ENCODE peak calls at places on chromosome 6, in seven cellular contexts. B is dorsolateral prefrontal cortex, R is HCT116, T is GM12865, J is AG09309, S is suprapubic skin, D is cardiac muscle cell. C is an unnamed sample.

GRCh38 chr6:23522751-23523527 is 603.1 kb upstream of the NRSN1 start:
- DNase-seq in B (no peak), R (no peak), T (no peak), J (no peak), S (no peak), D (no peak), C (no peak)

GRCh38 chr6:118719351-118720124 is 68.1 kb upstream of the CEP85L start:
- DNase-seq in B (no peak), R (no peak), T (peak; percentile 74), J (no peak), S (no peak), D (no peak), C (no peak)

GRCh38 chr6:149221774-149222070 is 95.8 kb upstream of the TAB2 start:
- DNase-seq in B (no peak), R (no peak), T (no peak), J (peak; percentile 58), S (no peak), D (peak; percentile 74), C (no peak)

GRCh38 chr6:26613717-26614683 is 17.2 kb downstream of the ABT1 start:
- DNase-seq in B (no peak), R (no peak), T (no peak), J (no peak), S (no peak), D (no peak), C (no peak)

GRCh38 chr6:41707565-41708200 is 27.7 kb downstream of the TFEB start:
- DNase-seq in B (no peak), R (no peak), T (peak; percentile 74), J (no peak), S (no peak), D (no peak), C (no peak)

GRCh38 chr6:80923816-80924215 is 817.3 kb downstream of the BCKDHB start:
- DNase-seq in B (no peak), R (no peak), T (no peak), J (no peak), S (no peak), D (no peak), C (no peak)

GRCh38 chr6:168017629-168018028 is 20.2 kb downstream of the KIF25 start:
- DNase-seq in B (no peak), R (no peak), T (no peak), J (no peak), S (no peak), D (no peak), C (peak; percentile 54)

GRCh38 chr6:157528931-157529653 is 148.1 kb downstream of the ZDHHC14 start:
- DNase-seq in B (no peak), R (no peak), T (no peak), J (no peak), S (no peak), D (peak; percentile 53), C (peak; percentile 45)

GRCh38 chr6:75094614-75095321 is 111.1 kb downstream of the COL12A1 start:
- DNase-seq in B (no peak), R (no peak), T (no peak), J (peak; percentile 68), S (no peak), D (peak; percentile 87), C (no peak)

GRCh38 chr6:47669684-47670515 is 28.5 kb upstream of the ADGRF4 start:
- DNase-seq in B (no peak), R (no peak), T (no peak), J (no peak), S (no peak), D (peak; percentile 37), C (no peak)

GRCh38 chr6:19713411-19713810 is 123.8 kb upstream of the ID4 start:
- DNase-seq in B (no peak), R (no peak), T (no peak), J (no peak), S (no peak), D (no peak), C (no peak)

GRCh38 chr6:32882879-32883250 is 28.9 kb downstream of the PSMB9 start:
- DNase-seq in B (no peak), R (no peak), T (no peak), J (no peak), S (no peak), D (peak; percentile 20), C (no peak)

GRCh38 chr6:124738496-124738895 is 223.7 kb upstream of the RNF217 start:
- DNase-seq in B (no peak), R (no peak), T (no peak), J (no peak), S (no peak), D (no peak), C (no peak)

GRCh38 chr6:132259070-132259469 is 142.2 kb downstream of the MOXD1 start:
- DNase-seq in B (no peak), R (no peak), T (no peak), J (no peak), S (no peak), D (peak; percentile 57), C (no peak)

GRCh38 chr6:10210052-10210451 is 204.8 kb downstream of the TFAP2A start:
- DNase-seq in B (no peak), R (no peak), T (no peak), J (no peak), S (no peak), D (peak; percentile 2), C (no peak)

GRCh38 chr6:96505363-96505762 is 16.2 kb upstream of the UFL1 start:
- DNase-seq in B (no peak), R (no peak), T (no peak), J (no peak), S (no peak), D (no peak), C (no peak)

GRCh38 chr6:122947355-122947754 is 48.7 kb upstream of the CLVS2 start:
- DNase-seq in B (no peak), R (peak; percentile 18), T (no peak), J (no peak), S (no peak), D (no peak), C (no peak)

GRCh38 chr6:144264270-144265060 is 20.7 kb upstream of the UTRN start:
- DNase-seq in B (no peak), R (peak; percentile 71), T (no peak), J (peak; percentile 79), S (no peak), D (peak; percentile 94), C (no peak)

GRCh38 chr6:158687507-158687906 is 37.7 kb downstream of the SYTL3 start:
- DNase-seq in B (no peak), R (no peak), T (no peak), J (no peak), S (no peak), D (no peak), C (no peak)
- H3K4me3 ChIP-seq in B (no peak overlapping the region), R (no peak overlapping the region), T (no peak overlapping the region), J (no peak overlapping the region), S (no peak overlapping the region), D (no peak overlapping the region), C (no peak overlapping the region)

GRCh38 chr6:29694637-29695036 is 13.7 kb upstream of the ZFP57 start:
- DNase-seq in B (no peak), R (no peak), T (no peak), J (no peak), S (no peak), D (no peak), C (no peak)

DNA sequence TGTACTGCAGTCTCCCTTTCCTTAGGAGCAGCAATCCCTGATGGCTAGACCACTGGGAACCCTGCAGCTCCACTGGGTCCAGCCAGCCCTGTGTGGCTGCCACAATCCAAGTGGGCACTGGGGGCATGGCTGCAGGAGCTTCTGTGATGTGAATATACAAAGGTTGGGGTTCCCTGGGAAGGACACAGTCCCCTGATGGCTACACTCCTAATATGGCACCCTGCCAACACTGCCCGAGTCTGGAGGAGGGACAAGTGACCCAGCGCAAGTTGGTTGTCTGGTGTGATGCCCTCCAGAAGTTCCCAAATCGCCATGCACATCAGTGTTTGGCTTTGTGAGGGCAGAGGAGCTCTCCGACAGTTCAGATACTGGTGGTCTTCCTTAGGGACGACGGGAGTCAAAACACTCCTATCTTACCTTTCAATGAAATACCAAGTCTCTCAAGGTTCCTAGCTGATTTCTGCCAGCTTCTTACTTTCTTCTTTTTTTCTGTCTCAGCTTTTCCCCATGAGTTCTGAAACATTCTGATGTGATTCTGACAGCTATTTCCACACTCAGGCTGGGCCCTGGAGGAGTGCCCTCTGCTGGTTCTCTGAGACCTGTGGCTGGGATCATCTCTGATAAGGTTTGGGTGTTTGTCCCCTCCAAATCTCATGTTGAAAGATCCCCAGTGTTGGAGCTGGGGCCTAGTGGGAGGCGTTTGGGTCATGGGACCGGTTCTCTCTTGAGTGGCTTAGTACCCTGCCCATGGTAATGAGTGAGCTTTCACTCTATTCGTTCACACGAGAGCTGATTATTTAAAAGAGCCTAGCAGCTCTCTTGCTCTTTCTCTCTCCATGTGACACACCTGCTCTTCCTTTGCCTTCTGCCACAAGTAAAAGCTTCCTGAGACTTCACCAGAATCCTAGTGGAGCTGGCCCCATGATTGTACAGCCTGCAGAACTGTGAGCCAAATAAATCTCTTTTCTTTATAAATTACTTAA is 15.5 kb upstream of the ZFP57 start:
- DNase-seq in B (peak; percentile 35), R (no peak), T (peak; percentile 31), J (no peak), S (no peak), D (peak; percentile 45), C (no peak)
- TF ChIP-seq CTCF in B (peak; percentile 59), R (peak; percentile 46), T (peak; percentile 53), J (peak; percentile 74), S (no peak), D (peak; percentile 71), C (peak; percentile 71)

GRCh38 chr6:18359237-18359885 is 27.8 kb upstream of the RNF144B start:
- DNase-seq in B (no peak), R (no peak), T (peak; percentile 42), J (no peak), S (no peak), D (no peak), C (no peak)

GRCh38 chr6:18363746-18364145 is 23.4 kb upstream of the RNF144B start:
- DNase-seq in B (no peak), R (no peak), T (no peak), J (no peak), S (no peak), D (no peak), C (no peak)

GRCh38 chr6:18362058-18362561 is 25.0 kb upstream of the RNF144B start:
- DNase-seq in B (no peak), R (no peak), T (no peak), J (peak; percentile 82), S (no peak), D (peak; percentile 9), C (peak; percentile 47)

DNA sequence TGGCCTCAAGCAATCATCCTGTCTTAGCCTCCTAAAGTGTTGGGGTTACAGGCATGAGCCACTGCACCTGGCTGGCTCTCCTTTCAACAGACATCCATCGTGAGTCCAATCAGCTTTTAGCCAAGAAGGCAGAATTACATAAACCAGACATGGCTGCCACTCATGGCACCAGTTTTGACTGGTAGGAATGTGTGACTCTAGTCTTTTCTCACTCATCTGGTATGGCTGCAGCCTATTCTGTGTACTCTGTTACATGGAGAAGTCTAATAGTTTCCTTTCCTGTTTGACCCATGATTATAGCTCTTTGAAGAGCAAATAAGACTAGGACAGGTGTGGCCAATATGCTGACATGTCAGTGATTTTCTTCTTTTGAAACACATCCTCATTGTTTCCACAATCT is 27.0 kb upstream of the RNF144B start:
- DNase-seq in B (no peak), R (no peak), T (no peak), J (no peak), S (no peak), D (no peak), C (no peak)
- H3K4me3 ChIP-seq in B (no peak overlapping the region), R (no peak overlapping the region), T (no peak overlapping the region), J (no peak overlapping the region), S (no peak overlapping the region), D (no peak overlapping the region), C (no peak overlapping the region)

DNA sequence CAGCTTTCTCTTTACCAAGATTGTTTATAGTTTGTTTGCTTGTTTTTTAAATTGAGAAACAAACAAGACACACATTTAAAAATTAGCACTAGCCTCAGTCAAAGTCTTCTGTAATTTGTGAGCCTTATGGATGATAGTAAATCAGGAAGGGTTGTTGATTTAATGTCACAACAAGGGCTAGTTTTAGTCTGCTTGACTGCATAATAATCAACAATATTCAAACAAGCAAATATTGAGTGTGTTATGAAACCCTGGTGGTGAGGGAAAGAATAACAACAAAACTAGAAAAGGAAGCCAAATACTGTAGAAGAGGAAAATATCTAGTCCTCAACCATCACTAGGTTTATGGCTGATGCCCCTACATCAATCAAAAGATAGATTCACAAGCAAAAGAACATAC is 228.6 kb downstream of the TBC1D7 start:
- DNase-seq in B (no peak), R (no peak), T (no peak), J (no peak), S (no peak), D (no peak), C (no peak)
- TF ChIP-seq CTCF in B (no peak), R (no peak), T (no peak), J (no peak), S (no peak), D (peak; percentile 27), C (no peak)